ENCODE peak calls at places on chromosomes 12 and 14, in four cellular contexts. T is hippocampal formation, H is ovary, O is tibial artery. Q is an unnamed sample.

GRCh38 chr12:127482950-127483349 is 784.0 kb upstream of the TMEM132C start:
- DNase-seq in T (no peak), H (no peak), O (no peak), Q (no peak)

GRCh38 chr12:27754795-27755194 is 25.2 kb upstream of the KLHL42 start:
- DNase-seq in T (no peak), O (no peak), H (no peak), Q (no peak)

GRCh38 chr12:25937096-25937495 is 21.4 kb upstream of the RASSF8 start:
- DNase-seq in T (no peak), H (no peak), O (no peak), Q (no peak)

GRCh38 chr14:89504602-89505320 is 87.7 kb upstream of the FOXN3 start:
- DNase-seq in T (no peak), O (no peak), H (no peak), Q (peak)

GRCh38 chr14:76975865-76976622 is 52.5 kb downstream of the IRF2BPL start:
- DNase-seq in O (no peak), T (no peak), H (no peak), Q (no peak)

GRCh38 chr12:14514154-14514842 is 53.4 kb downstream of the PLBD1 start:
- DNase-seq in T (peak), H (no peak), O (no peak), Q (peak)

GRCh38 chr14:74213907-74214803 is 25.1 kb upstream of the VSX2 start:
- DNase-seq in O (no peak), T (no peak), H (no peak), Q (no peak)

GRCh38 chr12:57046947-57047890 is 2.7 kb downstream of the MYO1A start:
- DNase-seq in H (no peak), O (no peak), T (no peak), Q (no peak)

GRCh38 chr12:63397807-63398206 is 246.8 kb upstream of the AVPR1A start:
- DNase-seq in H (no peak), O (no peak), T (no peak), Q (no peak)

GRCh38 chr12:61891632-61892031 is 368.6 kb upstream of the USP15 start:
- DNase-seq in O (no peak), H (no peak), T (peak), Q (no peak)

GRCh38 chr12:16524378-16524777 is 81.6 kb downstream of the LMO3 start:
- DNase-seq in T (no peak), O (no peak), H (no peak), Q (no peak)

GRCh38 chr12:56996793-56997545 is 9.4 kb downstream of the ZBTB39 start:
- DNase-seq in T (no peak), O (no peak), H (no peak), Q (no peak)

GRCh38 chr12:75585309-75585708 is 73.9 kb upstream of the KRR1 start:
- DNase-seq in H (no peak), T (no peak), O (no peak), Q (no peak)

GRCh38 chr14:102500190-102500661 is 9.3 kb downstream of the ANKRD9 start:
- DNase-seq in H (no peak), O (peak), T (no peak), Q (peak)

GRCh38 chr14:59301354-59301753 is 112.9 kb downstream of the DAAM1 start:
- DNase-seq in T (no peak), O (no peak), H (no peak), Q (no peak)

GRCh38 chr14:99809376-99809775 is 16.2 kb downstream of the EML1 start:
- DNase-seq in T (no peak), O (peak), H (peak), Q (peak)

GRCh38 chr12:102298022-102298421 is 100.4 kb upstream of the PMCH start:
- DNase-seq in H (no peak), O (no peak), T (no peak), Q (no peak)

GRCh38 chr14:55532645-55533309 is 47.2 kb upstream of the KTN1 start:
- DNase-seq in H (no peak), T (no peak), O (no peak), Q (no peak)

GRCh38 chr12:54005853-54006699 is 2.7 kb upstream of the HOXC8 start:
- DNase-seq in H (peak), O (peak), T (no peak), Q (peak)

Q was measured in lung.